ENCODE peak calls at places on chromosomes 6 and 20, in ten cellular contexts. E, R, D, N, X, Q, G, J, H and K are unnamed samples.

GRCh38 chr6:73121421-73121993 is 103.8 kb downstream of the KHDC1L start:
- DNase-seq in E (no peak), N (no peak), X (no peak), Q (peak; percentile 98), D (no peak), G (peak; percentile 35), H (no peak), J (no peak), R (peak; percentile 36), K (peak; percentile 92)

GRCh38 chr6:87700351-87700728 is 1.7 kb downstream of the AKIRIN2 start:
- DNase-seq in H (no peak), R (no peak), D (no peak), G (no peak), Q (no peak), E (no peak), J (no peak), X (no peak), N (no peak), K (no peak)

GRCh38 chr6:165729307-165729936 is 66.4 kb upstream of the PDE10A start:
- DNase-seq in J (no peak), E (no peak), X (no peak), R (peak; percentile 40), H (peak; percentile 88), G (peak; percentile 39), N (peak; percentile 15), Q (peak; percentile 22), D (peak; percentile 33), K (peak; percentile 36)

GRCh38 chr20:46552460-46553420 is 2.3 kb upstream of the OCSTAMP start:
- DNase-seq in G (no peak), H (no peak), X (peak; percentile 74), N (no peak), E (no peak), J (peak; percentile 8), Q (no peak), D (peak; percentile 66), R (no peak), K (no peak)

GRCh38 chr6:42449917-42450313 is 1.8 kb downstream of the TRERF1 start:
- DNase-seq in J (no peak), E (no peak), G (no peak), Q (no peak), H (no peak), X (no peak), R (no peak), N (no peak), D (no peak), K (no peak)

GRCh38 chr6:161101517-161101916 is 109.9 kb downstream of the MAP3K4 start:
- DNase-seq in X (no peak), H (peak; percentile 26), R (peak; percentile 20), D (no peak), N (peak; percentile 18), E (no peak), G (no peak), J (no peak), Q (no peak), K (peak; percentile 31)

GRCh38 chr6:42316390-42316970 is 98.8 kb upstream of the MRPS10 start:
- DNase-seq in Q (peak; percentile 79), J (no peak), E (no peak), D (no peak), X (no peak), H (no peak), N (no peak), G (peak; percentile 26), R (peak; percentile 29), K (peak; percentile 20)

GRCh38 chr6:162078126-162078525 is 649.4 kb downstream of the PRKN start:
- DNase-seq in G (no peak), J (no peak), D (no peak), E (no peak), Q (no peak), N (no peak), R (no peak), X (no peak), H (no peak), K (no peak)

GRCh38 chr6:45920819-45921511 is 94.7 kb downstream of the CLIC5 start:
- DNase-seq in Q (no peak), X (no peak), J (no peak), D (peak; percentile 43), H (no peak), E (no peak), N (no peak), G (no peak), R (no peak), K (no peak)

GRCh38 chr6:20370393-20370792 is 31.3 kb upstream of the E2F3 start:
- DNase-seq in H (no peak), R (no peak), D (no peak), E (no peak), N (no peak), Q (no peak), X (no peak), G (no peak), J (no peak), K (no peak)

GRCh38 chr20:5191829-5192569 is 65.2 kb downstream of the CDS2 start:
- DNase-seq in R (peak; percentile 66), E (no peak), H (peak; percentile 70), J (no peak), G (peak; percentile 70), D (peak; percentile 24), Q (peak; percentile 78), N (peak; percentile 49), X (peak; percentile 50), K (peak; percentile 24)

GRCh38 chr6:162260024-162260423 is 467.5 kb downstream of the PRKN start:
- DNase-seq in H (no peak), G (no peak), Q (no peak), R (no peak), D (no peak), X (no peak), E (no peak), N (no peak), J (no peak), K (no peak)

GRCh38 chr20:63693079-63693974 is 3.1 kb upstream of the TNFRSF6B start:
- DNase-seq in H (peak; percentile 56), J (no peak), N (no peak), R (no peak), E (no peak), Q (no peak), G (no peak), D (no peak), X (no peak), K (no peak)

GRCh38 chr6:74334722-74335121 is 638.7 kb downstream of the CD109 start:
- DNase-seq in D (no peak), H (no peak), N (no peak), J (no peak), R (no peak), X (no peak), G (no peak), E (no peak), Q (no peak), K (no peak)

GRCh38 chr20:39103732-39104131 is 141.6 kb downstream of the DHX35 start:
- DNase-seq in R (no peak), G (no peak), X (no peak), D (no peak), Q (no peak), N (no peak), J (no peak), E (no peak), H (no peak), K (no peak)

GRCh38 chr6:56529594-56530191 is 113.0 kb downstream of the DST start:
- DNase-seq in G (no peak), R (no peak), X (no peak), E (no peak), J (no peak), D (no peak), N (no peak), H (no peak), Q (no peak), K (no peak)

GRCh38 chr6:91879346-91879995 is 1292.6 kb upstream of the MAP3K7 start:
- DNase-seq in G (no peak), H (no peak), D (no peak), J (no peak), Q (no peak), N (no peak), E (no peak), X (no peak), R (no peak), K (no peak)

GRCh38 chr20:21513181-21513663 is 642 bp downstream of the NKX2-2 start:
- DNase-seq in G (peak; percentile 33), N (no peak), X (no peak), H (peak; percentile 72), D (peak; percentile 38), Q (no peak), R (no peak), J (no peak), E (no peak), K (no peak)

GRCh38 chr6:19988555-19988954 is 151.4 kb downstream of the ID4 start:
- DNase-seq in E (no peak), R (peak; percentile 25), N (peak; percentile 27), X (no peak), G (no peak), H (peak; percentile 32), D (no peak), J (no peak), Q (no peak), K (peak; percentile 19)

GRCh38 chr6:157235600-157236039 is 87.7 kb downstream of the TMEM242 start:
- DNase-seq in N (peak; percentile 60), J (no peak), Q (peak; percentile 46), X (no peak), D (peak; percentile 60), R (peak; percentile 54), H (peak; percentile 95), G (peak; percentile 79), E (peak; percentile 26), K (no peak)

GRCh38 chr6:112839525-112839961 is 492.4 kb downstream of the RFPL4B start:
- DNase-seq in Q (peak; percentile 72), H (no peak), N (no peak), X (no peak), G (peak; percentile 33), D (no peak), R (no peak), J (no peak), E (no peak), K (peak; percentile 10)

GRCh38 chr6:149913085-149913484 is 9.8 kb downstream of the RAET1G start:
- DNase-seq in X (no peak), J (no peak), G (no peak), H (no peak), R (no peak), E (no peak), D (peak; percentile 9), N (no peak), Q (no peak), K (no peak)

GRCh38 chr6:34021839-34022190 is 124.1 kb downstream of the GRM4 start:
- DNase-seq in J (no peak), E (no peak), Q (no peak), N (no peak), H (no peak), D (no peak), G (no peak), X (no peak), R (no peak), K (no peak)

GRCh38 chr6:97885230-97885772 is 602.3 kb upstream of the MMS22L start:
- DNase-seq in Q (no peak), G (no peak), N (no peak), X (no peak), H (no peak), D (no peak), E (no peak), R (no peak), J (no peak), K (no peak)

GRCh38 chr20:45358282-45359068 is 4.5 kb upstream of the SYS1 start:
- DNase-seq in R (no peak), J (no peak), G (no peak), N (no peak), Q (peak; percentile 82), E (no peak), D (no peak), X (no peak), H (no peak), K (no peak)

GRCh38 chr20:15155848-15156401 is 818.5 kb upstream of the FLRT3 start:
- DNase-seq in E (no peak), Q (no peak), H (no peak), G (no peak), N (no peak), R (no peak), J (no peak), X (no peak), D (no peak), K (no peak)

GRCh38 chr20:8509809-8510208 is 377.7 kb downstream of the PLCB1 start:
- DNase-seq in N (no peak), D (no peak), E (no peak), X (no peak), G (no peak), Q (no peak), H (no peak), R (no peak), J (no peak), K (no peak)

GRCh38 chr6:5517781-5518180 is 256.5 kb downstream of the FARS2 start:
- DNase-seq in E (no peak), G (no peak), R (no peak), D (peak; percentile 35), J (peak; percentile 5), H (no peak), Q (no peak), N (no peak), X (no peak), K (no peak)